ENCODE peak calls at places on chromosomes 12 and 14, in ten cellular contexts. F is fibroblast of lung, R is Peyer's patch, G is right lobe of liver, M is ovary, B is astrocyte, S is PC-9, L is psoas muscle, Q is uterus, P is sigmoid colon. A is an unnamed sample. For H3K4me1, the result is how much of the 10 kb centered on the place peaks cover.

GRCh38 chr12:42213023-42213422 is 25.0 kb downstream of the YAF2 start:
- DNase-seq in S (no peak), Q (no peak), L (no peak), P (no peak), F (peak), M (no peak), R (no peak), B (peak), G (no peak), A (no peak)

GRCh38 chr12:2138871-2139308 is 86.1 kb downstream of the CACNA1C start:
- DNase-seq in R (no peak), P (peak), B (no peak), G (no peak), M (no peak), S (no peak), L (no peak), F (no peak), Q (no peak), A (no peak)

GRCh38 chr12:12405882-12406281 is 49.0 kb downstream of the BORCS5 start:
- DNase-seq in S (no peak), G (peak), F (peak), Q (peak), P (no peak), R (no peak), L (no peak), M (no peak), B (no peak), A (no peak)

GRCh38 chr14:67566908-67567307 is 33.2 kb downstream of the PIGH start:
- DNase-seq in Q (no peak), G (no peak), B (no peak), F (no peak), R (no peak), M (no peak), L (peak), P (peak), S (no peak), A (peak)

GRCh38 chr12:89129471-89129870 is 222.8 kb downstream of the DUSP6 start:
- DNase-seq in M (no peak), S (no peak), G (no peak), R (no peak), Q (no peak), F (no peak), L (no peak), P (no peak), B (no peak), A (no peak)

GRCh38 chr14:80605536-80605935 is 336.0 kb downstream of the CEP128 start:
- DNase-seq in F (peak), M (no peak), L (no peak), S (no peak), P (no peak), G (no peak), B (peak), R (no peak), Q (no peak), A (no peak)

GRCh38 chr12:68267892-68268396 is 14.5 kb upstream of the IL22 start:
- DNase-seq in P (no peak), S (no peak), B (peak), F (peak), M (no peak), L (no peak), G (no peak), Q (no peak), R (no peak), A (no peak)

GRCh38 chr14:54722791-54723432 is 156.0 kb downstream of the SAMD4A start:
- DNase-seq in R (no peak), F (peak), Q (no peak), S (no peak), G (no peak), L (no peak), P (no peak), B (peak), M (no peak), A (no peak)

GRCh38 chr12:114368685-114369084 is 37.3 kb downstream of the TBX5 start:
- DNase-seq in P (no peak), F (no peak), M (no peak), R (no peak), G (no peak), L (peak), Q (no peak), B (no peak), S (no peak), A (no peak)

GRCh38 chr12:88325076-88325827 is 183.1 kb downstream of the TMTC3 start:
- DNase-seq in M (no peak), B (peak), R (no peak), S (peak), P (no peak), F (peak), G (no peak), L (no peak), Q (no peak), A (no peak)

GRCh38 chr14:93333631-93334095 is 827 bp upstream of the BTBD7 start:
- DNase-seq in S (no peak), B (no peak), F (no peak), P (no peak), M (no peak), Q (no peak), G (no peak), R (no peak), L (no peak), A (no peak)

GRCh38 chr14:92659765-92660561 is 88.5 kb downstream of the LGMN start:
- DNase-seq in F (no peak), Q (no peak), L (no peak), M (no peak), S (no peak), P (no peak), R (peak), G (peak), B (no peak), A (no peak)

GRCh38 chr14:94612174-94612573 is at the start of gene SERPINA3:
- DNase-seq in B (peak), F (peak), R (no peak), M (no peak), L (no peak), S (no peak), Q (no peak), G (peak), P (peak), A (no peak)

GRCh38 chr14:46197856-46198255 is 453.7 kb downstream of the RPL10L start:
- DNase-seq in Q (no peak), L (no peak), F (peak), P (no peak), R (no peak), G (no peak), S (no peak), M (no peak), B (peak), A (no peak)

GRCh38 chr12:109291531-109292341 is 17.3 kb downstream of the FOXN4 start:
- DNase-seq in Q (no peak), M (no peak), G (no peak), P (peak), B (peak), F (peak), S (peak), L (no peak), R (no peak), A (no peak)

GRCh38 chr14:50955373-50956043 is 11.2 kb upstream of the PYGL start:
- DNase-seq in F (peak), M (no peak), P (peak), G (peak), S (peak), B (peak), Q (peak), L (peak), R (no peak), A (peak)
- TF ChIP-seq CTCF in F (peak), M (no peak), P (peak), G (peak), S (peak), B (peak), Q (peak), L (peak), R (no peak), A (peak)

GRCh38 chr14:60350366-60350720 is 101.3 kb downstream of the PPM1A start:
- DNase-seq in L (no peak), Q (no peak), B (no peak), M (no peak), G (no peak), R (no peak), P (no peak), S (no peak), F (no peak), A (no peak)
- H3K4me3 ChIP-seq in L (peak), Q (no peak), B (no peak), M (no peak), G (no peak), R (no peak), P (no peak), S (no peak), F (no peak), A (no peak)

GRCh38 chr12:64691227-64691792 is 67.9 kb downstream of the GNS start:
- DNase-seq in M (no peak), B (no peak), Q (no peak), L (no peak), P (no peak), F (no peak), S (no peak), R (no peak), G (no peak), A (no peak)
- H3K4me1 ChIP-seq in M (under half), B (under half), Q (under half), L (under half), P (half or more), F (under half), S (under half), R (under half), G (under half), A (under half)

GRCh38 chr12:6465467-6466183 is 4.9 kb downstream of the VAMP1 start:
- DNase-seq in Q (peak), F (peak), G (no peak), S (peak), L (no peak), P (no peak), R (peak), B (peak), M (peak), A (no peak)

GRCh38 chr12:6463211-6463610 is 7.3 kb downstream of the VAMP1 start:
- DNase-seq in R (no peak), L (no peak), G (no peak), P (no peak), F (no peak), S (no peak), M (no peak), B (no peak), Q (no peak), A (no peak)

GRCh38 chr12:6462234-6462995 is 8.1 kb downstream of the VAMP1 start:
- DNase-seq in L (no peak), Q (no peak), R (no peak), P (no peak), B (no peak), G (no peak), F (no peak), S (no peak), M (no peak), A (no peak)

GRCh38 chr12:6464531-6464930 is 5.9 kb downstream of the VAMP1 start:
- DNase-seq in G (no peak), L (no peak), S (no peak), B (no peak), M (no peak), F (no peak), R (peak), Q (no peak), P (no peak), A (no peak)

DNA sequence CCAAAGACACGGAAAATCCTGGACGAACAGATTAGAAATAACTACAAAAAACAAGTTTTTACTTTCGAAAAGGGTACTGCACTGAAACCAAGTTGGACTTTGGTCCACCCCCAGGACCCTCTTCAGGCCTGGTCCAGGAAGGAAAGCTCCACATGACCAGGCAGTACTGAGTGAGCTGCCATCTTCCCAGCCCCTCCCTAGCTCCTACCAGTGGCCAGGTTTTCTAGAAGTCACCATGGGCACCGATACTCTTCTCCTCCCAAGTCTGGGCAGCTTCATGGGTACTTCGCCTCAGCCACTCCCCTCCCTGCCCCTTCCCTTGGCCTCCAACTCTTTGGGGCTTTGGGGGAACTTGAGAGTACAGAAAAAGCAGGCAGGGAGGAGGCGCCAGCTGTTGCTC is 6.6 kb downstream of the VAMP1 start:
- DNase-seq in M (no peak), S (no peak), G (no peak), Q (no peak), B (no peak), L (no peak), R (no peak), P (no peak), F (no peak), A (no peak)
- TF ChIP-seq CTCF in M (no peak), S (no peak), G (no peak), Q (no peak), B (no peak), L (no peak), R (no peak), P (no peak), F (no peak), A (no peak)

DNA sequence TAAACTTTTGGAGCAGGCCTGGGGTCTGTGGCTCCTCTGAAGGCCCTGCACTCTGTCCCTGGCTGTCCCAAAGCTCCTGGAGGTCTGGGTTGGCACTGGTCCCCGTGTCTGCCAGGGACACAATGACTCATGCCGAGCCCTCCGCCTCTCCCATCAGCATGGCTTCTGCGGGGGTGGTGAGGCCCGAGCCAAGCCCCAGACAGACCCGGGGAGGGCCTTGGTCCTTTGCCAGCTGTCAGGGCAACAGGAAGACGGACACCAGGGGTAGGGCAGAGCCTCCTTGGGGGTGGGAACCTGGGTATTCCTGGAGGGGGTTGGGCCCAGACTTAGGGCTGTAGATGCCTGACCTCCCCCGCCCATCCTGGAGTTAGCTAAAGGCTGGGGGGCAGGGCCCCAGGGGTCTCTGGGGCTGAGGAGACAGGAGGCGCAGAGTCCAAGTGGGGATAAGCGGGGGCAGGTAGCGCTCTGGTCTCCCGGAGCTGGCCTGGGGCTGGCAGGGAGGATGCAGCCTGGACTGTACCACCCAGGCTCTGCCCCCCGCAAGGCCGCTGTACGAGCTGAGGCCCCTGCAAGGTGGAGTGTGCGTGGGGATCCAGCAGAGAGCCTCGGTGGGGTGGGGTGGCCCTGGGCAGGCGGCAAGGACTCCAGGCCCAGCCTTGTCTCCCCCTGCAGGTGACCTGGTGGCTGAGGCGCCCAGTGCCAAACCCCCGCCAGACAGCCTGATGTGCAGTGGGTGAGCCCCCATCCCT is 16.4 kb upstream of the PUS1 start:
- DNase-seq in G (peak), Q (peak), M (peak), B (peak), R (peak), S (peak), L (peak), F (peak), P (peak), A (peak)
- H3K4me3 ChIP-seq in G (no peak), Q (no peak), M (no peak), B (no peak), R (no peak), S (no peak), L (no peak), F (no peak), P (no peak), A (no peak)

GRCh38 chr12:49885118-49885517 is 18.6 kb downstream of the FAIM2 start:
- DNase-seq in P (peak), B (no peak), R (no peak), L (no peak), S (no peak), G (no peak), F (no peak), Q (no peak), M (no peak), A (peak)
- H3K4me1 ChIP-seq in P (under half), B (under half), R (under half), L (under half), S (under half), G (under half), F (under half), Q (under half), M (under half), A (under half)

A was measured in RWPE2.